ENCODE peak calls at places on chromosome 1, in seven cellular contexts. Q is HepG2, S is H1, K is HCT116, T is K562, R is GM12878, X is SK-N-SH. E is an unnamed sample.
A peak's percentile ranks its signal among the peaks of the same experiment; 100 is the strongest.

GRCh38 chr1:10637400-10637799 is 159.0 kb downstream of the CASZ1 start:
- DNase-seq in K (no peak), Q (no peak), R (no peak), S (no peak), T (no peak), X (peak; percentile 54), E (no peak)

GRCh38 chr1:162397039-162397448 is 14.9 kb downstream of the SH2D1B start:
- DNase-seq in Q (no peak), K (no peak), R (no peak), S (peak; percentile 14), X (no peak), T (peak; percentile 87), E (no peak)

GRCh38 chr1:59477867-59478266 is 181.0 kb downstream of the FGGY start:
- DNase-seq in S (no peak), X (no peak), R (no peak), T (no peak), Q (no peak), K (no peak), E (no peak)

GRCh38 chr1:167431261-167431908 is 86.9 kb downstream of the CD247 start:
- DNase-seq in S (peak; percentile 56), T (no peak), K (no peak), R (no peak), X (no peak), Q (peak; percentile 47), E (no peak)

GRCh38 chr1:20472860-20473711 is 12.9 kb downstream of the CAMK2N1 start:
- DNase-seq in X (peak; percentile 78), K (no peak), Q (no peak), R (peak; percentile 7), T (peak; percentile 85), S (peak; percentile 89), E (no peak)

GRCh38 chr1:65310078-65310587 is 790 bp downstream of the DNAJC6 start:
- DNase-seq in X (peak; percentile 80), R (no peak), T (peak; percentile 90), Q (no peak), S (no peak), K (no peak), E (no peak)

GRCh38 chr1:199404976-199405375 is 622.5 kb upstream of the NR5A2 start:
- DNase-seq in K (no peak), S (no peak), R (no peak), Q (no peak), T (no peak), X (no peak), E (no peak)

GRCh38 chr1:228378453-228379164 is 28.0 kb downstream of the TRIM11 start:
- DNase-seq in K (peak; percentile 56), X (peak; percentile 96), Q (no peak), S (peak; percentile 95), R (no peak), T (peak; percentile 77), E (peak; percentile 91)

GRCh38 chr1:153598309-153599172 is 14.4 kb downstream of the S100A16 start:
- DNase-seq in X (no peak), S (peak; percentile 63), T (no peak), Q (no peak), R (peak; percentile 88), K (no peak), E (no peak)

GRCh38 chr1:103945774-103946173 is 196.1 kb downstream of the AMY1C start:
- DNase-seq in X (no peak), S (no peak), T (no peak), Q (no peak), R (no peak), K (no peak), E (no peak)

GRCh38 chr1:9453375-9454093 is 85.7 kb upstream of the SLC25A33 start:
- DNase-seq in K (no peak), T (no peak), S (no peak), R (no peak), X (peak; percentile 40), Q (no peak), E (no peak)

GRCh38 chr1:173095632-173096031 is 44.9 kb upstream of the TNFSF18 start:
- DNase-seq in X (no peak), S (no peak), Q (no peak), K (no peak), R (no peak), T (no peak), E (no peak)

GRCh38 chr1:6596886-6597776 is 5.5 kb downstream of the KLHL21 start:
- DNase-seq in S (no peak), R (no peak), K (no peak), Q (no peak), T (no peak), X (no peak), E (no peak)

GRCh38 chr1:85058311-85058710 is 10.0 kb upstream of the MCOLN3 start:
- DNase-seq in R (no peak), S (no peak), Q (no peak), T (no peak), X (no peak), K (no peak), E (no peak)

GRCh38 chr1:88936760-88937342 is 45.5 kb upstream of the GTF2B start:
- DNase-seq in Q (no peak), S (no peak), X (no peak), K (no peak), T (no peak), R (no peak), E (no peak)

GRCh38 chr1:229136817-229137216 is 134.1 kb upstream of the RAB4A start:
- DNase-seq in S (no peak), R (no peak), K (no peak), T (no peak), Q (no peak), X (no peak), E (no peak)

GRCh38 chr1:26548841-26549240 is 19.3 kb downstream of the RPS6KA1 start:
- DNase-seq in K (no peak), R (no peak), S (no peak), T (no peak), X (no peak), Q (no peak), E (no peak)

GRCh38 chr1:177873238-177873637 is 96.6 kb downstream of the SEC16B start:
- DNase-seq in K (no peak), R (no peak), T (no peak), S (no peak), Q (peak; percentile 3), X (no peak), E (no peak)

GRCh38 chr1:215643592-215644321 is 76.7 kb downstream of the KCTD3 start:
- DNase-seq in K (no peak), S (no peak), Q (no peak), R (no peak), T (no peak), X (no peak), E (no peak)

GRCh38 chr1:11733351-11733750 is 2.6 kb upstream of the AGTRAP start:
- DNase-seq in S (no peak), T (no peak), Q (no peak), R (no peak), X (no peak), K (no peak), E (no peak)

GRCh38 chr1:165075725-165076370 is 280.7 kb downstream of the LMX1A start:
- DNase-seq in K (no peak), T (peak; percentile 25), Q (peak; percentile 18), X (peak; percentile 50), R (no peak), S (no peak), E (peak; percentile 70)

GRCh38 chr1:76239470-76239918 is 164.9 kb downstream of the ST6GALNAC3 start:
- DNase-seq in X (no peak), R (no peak), Q (no peak), S (no peak), K (no peak), T (no peak), E (no peak)

GRCh38 chr1:9827558-9828185 is 3.9 kb upstream of the CLSTN1 start:
- DNase-seq in Q (no peak), S (peak; percentile 58), K (no peak), R (no peak), X (no peak), T (peak; percentile 57), E (no peak)

GRCh38 chr1:190474587-190475305 is 2.9 kb downstream of the BRINP3 start:
- DNase-seq in R (no peak), S (no peak), Q (no peak), K (no peak), X (no peak), T (no peak), E (peak; percentile 40)

GRCh38 chr1:171142081-171142450 is 43.0 kb upstream of the FMO2 start:
- DNase-seq in R (no peak), T (no peak), K (no peak), Q (peak; percentile 7), X (no peak), S (no peak), E (no peak)

GRCh38 chr1:48062353-48062752 is 65.2 kb upstream of the TRABD2B start:
- DNase-seq in X (no peak), S (no peak), T (no peak), R (no peak), Q (no peak), K (no peak), E (no peak)

GRCh38 chr1:220918285-220918951 is 39.2 kb downstream of the HLX start:
- DNase-seq in X (no peak), T (no peak), S (no peak), R (no peak), Q (peak; percentile 49), K (no peak), E (no peak)

GRCh38 chr1:40042337-40042736 is 1.8 kb downstream of the CAP1 start:
- DNase-seq in R (no peak), K (no peak), S (no peak), T (no peak), X (no peak), Q (no peak), E (no peak)

GRCh38 chr1:54227091-54227602 is 27.2 kb downstream of the MRPL37 start:
- DNase-seq in X (peak; percentile 76), S (no peak), Q (peak; percentile 27), R (no peak), T (no peak), K (peak; percentile 48), E (no peak)

GRCh38 chr1:118963456-118964430 is 24.4 kb downstream of the TBX15 start:
- DNase-seq in R (no peak), T (peak; percentile 55), Q (peak; percentile 99), K (peak; percentile 35), X (no peak), S (no peak), E (no peak)
- TF ChIP-seq JUND in R (no peak), T (peak; percentile 89), Q (peak; percentile 89), K (peak; percentile 31), X (no peak), S (no peak), E (no peak)

GRCh38 chr1:219189942-219190341 is 16.3 kb downstream of the LYPLAL1 start:
- DNase-seq in R (no peak), Q (no peak), X (no peak), T (no peak), K (no peak), S (no peak), E (no peak)
- TF ChIP-seq JUND in R (no peak), Q (no peak), X (no peak), T (no peak), K (no peak), S (no peak), E (no peak)

DNA sequence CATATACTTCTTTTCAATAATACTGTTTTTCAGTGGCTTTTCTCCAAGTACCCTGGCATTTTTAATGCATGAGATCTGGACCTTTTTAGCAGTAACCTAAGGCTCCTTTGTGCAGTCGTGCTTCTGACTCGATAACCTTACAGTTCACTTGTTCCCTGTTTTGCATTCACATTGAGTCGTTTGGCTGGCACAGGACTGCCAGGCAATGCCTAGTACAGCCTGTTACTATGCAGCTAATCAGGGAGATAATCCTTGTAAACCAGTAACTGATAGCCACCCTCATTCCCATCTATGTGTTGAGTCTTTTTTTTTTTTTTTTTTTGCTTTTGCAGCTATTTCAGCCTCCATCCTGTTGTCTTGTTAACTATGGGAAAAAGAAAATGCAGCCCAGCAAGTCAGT is 3.8 kb downstream of the ATP1B1 start:
- DNase-seq in R (no peak), K (no peak), T (no peak), Q (no peak), S (no peak), X (no peak), E (no peak)
- TF ChIP-seq JUND in R (no peak), K (no peak), T (no peak), Q (no peak), S (no peak), X (no peak), E (no peak)

GRCh38 chr1:24894002-24894401 is 36.1 kb downstream of the RUNX3 start:
- DNase-seq in X (no peak), S (peak; percentile 24), R (no peak), T (no peak), K (no peak), Q (no peak), E (no peak)
- TF ChIP-seq JUND in X (no peak), S (no peak), R (no peak), T (no peak), K (no peak), Q (no peak), E (no peak)

E was measured in T47D.